ENCODE peak calls at places on chromosomes 11 and 22, in nine cellular contexts. One of them, this sample, is unnamed.

GRCh38 chr11:2464451-2465165 is 19.8 kb downstream of the KCNQ1 start:
- DNase-seq in B cell: no peak
- DNase-seq in chondrocyte: no peak
- DNase-seq in neuronal stem cell: no peak
- DNase-seq in activated T-cell treated with anti-CD3 and anti-CD28 coated beads for 48 hours: no peak
- DNase-seq in heart right ventricle: no peak
- DNase-seq in NCI-H1092 treated with DMSO at 0.1 percent for 48 hours: no peak
- DNase-seq in non-pigmented ciliary epithelial cell: no peak
- DNase-seq in lower lobe of right lung: no peak
- DNase-seq in this sample: no peak

GRCh38 chr11:92727769-92728168 is 241.7 kb upstream of the MTNR1B start:
- DNase-seq in NCI-H1092 treated with DMSO at 0.1 percent for 48 hours: no peak
- DNase-seq in lower lobe of right lung: no peak
- DNase-seq in activated T-cell treated with anti-CD3 and anti-CD28 coated beads for 48 hours: no peak
- DNase-seq in B cell: no peak
- DNase-seq in heart right ventricle: no peak
- DNase-seq in neuronal stem cell: no peak
- DNase-seq in non-pigmented ciliary epithelial cell: no peak
- DNase-seq in chondrocyte: no peak
- DNase-seq in this sample: no peak

GRCh38 chr22:28442951-28443876 is 236.4 kb downstream of the TTC28 start:
- DNase-seq in non-pigmented ciliary epithelial cell: no peak
- DNase-seq in B cell: no peak
- DNase-seq in activated T-cell treated with anti-CD3 and anti-CD28 coated beads for 48 hours: no peak
- DNase-seq in chondrocyte: no peak
- DNase-seq in neuronal stem cell: peak; percentile 39
- DNase-seq in NCI-H1092 treated with DMSO at 0.1 percent for 48 hours: no peak
- DNase-seq in heart right ventricle: peak; percentile 55
- DNase-seq in lower lobe of right lung: peak; percentile 63
- DNase-seq in this sample: peak; percentile 71

GRCh38 chr11:63670738-63671321 is 346 bp downstream of the ATL3 start:
- DNase-seq in activated T-cell treated with anti-CD3 and anti-CD28 coated beads for 48 hours: peak; percentile 19
- DNase-seq in neuronal stem cell: no peak
- DNase-seq in lower lobe of right lung: peak; percentile 75
- DNase-seq in B cell: peak; percentile 75
- DNase-seq in NCI-H1092 treated with DMSO at 0.1 percent for 48 hours: peak; percentile 66
- DNase-seq in chondrocyte: no peak
- DNase-seq in heart right ventricle: peak; percentile 61
- DNase-seq in non-pigmented ciliary epithelial cell: no peak
- DNase-seq in this sample: peak; percentile 65

GRCh38 chr11:64610596-64610995 is 19.6 kb downstream of the SLC22A12 start:
- DNase-seq in heart right ventricle: no peak
- DNase-seq in chondrocyte: peak; percentile 30
- DNase-seq in non-pigmented ciliary epithelial cell: no peak
- DNase-seq in lower lobe of right lung: no peak
- DNase-seq in neuronal stem cell: no peak
- DNase-seq in activated T-cell treated with anti-CD3 and anti-CD28 coated beads for 48 hours: no peak
- DNase-seq in B cell: no peak
- DNase-seq in NCI-H1092 treated with DMSO at 0.1 percent for 48 hours: no peak
- DNase-seq in this sample: no peak

GRCh38 chr11:46528445-46529085 is 65.3 kb downstream of the AMBRA1 start:
- DNase-seq in B cell: no peak
- DNase-seq in neuronal stem cell: no peak
- DNase-seq in NCI-H1092 treated with DMSO at 0.1 percent for 48 hours: no peak
- DNase-seq in chondrocyte: no peak
- DNase-seq in non-pigmented ciliary epithelial cell: no peak
- DNase-seq in activated T-cell treated with anti-CD3 and anti-CD28 coated beads for 48 hours: no peak
- DNase-seq in heart right ventricle: no peak
- DNase-seq in lower lobe of right lung: no peak
- DNase-seq in this sample: no peak

GRCh38 chr22:31106651-31107205 is 640 bp downstream of the SELENOM start:
- DNase-seq in non-pigmented ciliary epithelial cell: no peak
- DNase-seq in heart right ventricle: no peak
- DNase-seq in neuronal stem cell: no peak
- DNase-seq in chondrocyte: no peak
- DNase-seq in NCI-H1092 treated with DMSO at 0.1 percent for 48 hours: no peak
- DNase-seq in lower lobe of right lung: no peak
- DNase-seq in B cell: no peak
- DNase-seq in activated T-cell treated with anti-CD3 and anti-CD28 coated beads for 48 hours: no peak
- DNase-seq in this sample: peak; percentile 80

GRCh38 chr11:77127969-77128691 is at the start of gene MYO7A:
- DNase-seq in activated T-cell treated with anti-CD3 and anti-CD28 coated beads for 48 hours: no peak
- DNase-seq in NCI-H1092 treated with DMSO at 0.1 percent for 48 hours: peak; percentile 70
- DNase-seq in lower lobe of right lung: no peak
- DNase-seq in chondrocyte: peak; percentile 79
- DNase-seq in heart right ventricle: peak; percentile 71
- DNase-seq in neuronal stem cell: peak; percentile 37
- DNase-seq in B cell: no peak
- DNase-seq in non-pigmented ciliary epithelial cell: no peak
- DNase-seq in this sample: peak; percentile 89

GRCh38 chr11:76672431-76673163 is 2.0 kb upstream of the LRRC32 start:
- DNase-seq in neuronal stem cell: no peak
- DNase-seq in heart right ventricle: no peak
- DNase-seq in lower lobe of right lung: no peak
- DNase-seq in B cell: peak; percentile 95
- DNase-seq in NCI-H1092 treated with DMSO at 0.1 percent for 48 hours: no peak
- DNase-seq in activated T-cell treated with anti-CD3 and anti-CD28 coated beads for 48 hours: peak; percentile 19
- DNase-seq in non-pigmented ciliary epithelial cell: no peak
- DNase-seq in chondrocyte: no peak
- DNase-seq in this sample: no peak

GRCh38 chr11:61913699-61914395 is 3.5 kb downstream of the RAB3IL1 start:
- DNase-seq in activated T-cell treated with anti-CD3 and anti-CD28 coated beads for 48 hours: no peak
- DNase-seq in neuronal stem cell: no peak
- DNase-seq in NCI-H1092 treated with DMSO at 0.1 percent for 48 hours: no peak
- DNase-seq in non-pigmented ciliary epithelial cell: no peak
- DNase-seq in lower lobe of right lung: no peak
- DNase-seq in chondrocyte: peak; percentile 28
- DNase-seq in heart right ventricle: no peak
- DNase-seq in B cell: peak; percentile 26
- DNase-seq in this sample: no peak

GRCh38 chr22:31329029-31329428 is 17.1 kb downstream of the PATZ1 start:
- DNase-seq in NCI-H1092 treated with DMSO at 0.1 percent for 48 hours: no peak
- DNase-seq in B cell: no peak
- DNase-seq in chondrocyte: no peak
- DNase-seq in non-pigmented ciliary epithelial cell: no peak
- DNase-seq in neuronal stem cell: no peak
- DNase-seq in heart right ventricle: no peak
- DNase-seq in lower lobe of right lung: no peak
- DNase-seq in activated T-cell treated with anti-CD3 and anti-CD28 coated beads for 48 hours: no peak
- DNase-seq in this sample: peak; percentile 49

GRCh38 chr22:39123811-39124668 is 27.0 kb downstream of the APOBEC3H start:
- DNase-seq in lower lobe of right lung: no peak
- DNase-seq in activated T-cell treated with anti-CD3 and anti-CD28 coated beads for 48 hours: no peak
- DNase-seq in non-pigmented ciliary epithelial cell: no peak
- DNase-seq in heart right ventricle: no peak
- DNase-seq in chondrocyte: peak; percentile 83
- DNase-seq in neuronal stem cell: no peak
- DNase-seq in NCI-H1092 treated with DMSO at 0.1 percent for 48 hours: no peak
- DNase-seq in B cell: peak; percentile 39
- DNase-seq in this sample: no peak

GRCh38 chr11:8267831-8268529 is 4.3 kb upstream of the LMO1 start:
- DNase-seq in activated T-cell treated with anti-CD3 and anti-CD28 coated beads for 48 hours: no peak
- DNase-seq in lower lobe of right lung: no peak
- DNase-seq in non-pigmented ciliary epithelial cell: no peak
- DNase-seq in B cell: peak; percentile 83
- DNase-seq in neuronal stem cell: no peak
- DNase-seq in heart right ventricle: no peak
- DNase-seq in NCI-H1092 treated with DMSO at 0.1 percent for 48 hours: peak; percentile 41
- DNase-seq in chondrocyte: peak; percentile 81
- DNase-seq in this sample: no peak

This sample was measured in mesenchymal stem cell.